ENCODE peak calls at places on chromosomes 2 and 18, in six cellular contexts. J is AG09319, S is HuH-7.5, D is T-helper 2 cell, A is GDM1, Y is kidney tubule cell. Z is an unnamed sample.

GRCh38 chr18:58674863-58675472 is 3.7 kb downstream of the MALT1 start:
- DNase-seq in A (no peak), D (no peak), J (no peak), S (no peak), Y (no peak), Z (no peak)

GRCh38 chr2:241357531-241357930 is 1.4 kb downstream of the FARP2 start:
- DNase-seq in Y (no peak), J (no peak), D (no peak), S (no peak), A (no peak), Z (no peak)

GRCh38 chr2:53842891-53843290 is 16.9 kb downstream of the GPR75 start:
- DNase-seq in S (no peak), Y (no peak), D (no peak), J (no peak), A (no peak), Z (no peak)

GRCh38 chr2:205852457-205852856 is 170.2 kb downstream of the NRP2 start:
- DNase-seq in S (no peak), J (no peak), Y (no peak), A (no peak), D (no peak), Z (no peak)

GRCh38 chr2:120737802-120738516 is 2.3 kb downstream of the GLI2 start:
- DNase-seq in S (no peak), D (no peak), A (no peak), Y (peak; percentile 19), J (no peak), Z (no peak)

GRCh38 chr2:67290451-67290991 is 106.6 kb upstream of the ETAA1 start:
- DNase-seq in D (no peak), A (no peak), S (no peak), Y (peak; percentile 97), J (peak; percentile 71), Z (no peak)

GRCh38 chr2:195763866-195764265 is 106.8 kb downstream of the SLC39A10 start:
- DNase-seq in J (no peak), Y (no peak), A (no peak), D (no peak), S (no peak), Z (no peak)

GRCh38 chr2:86787701-86788100 is 3.0 kb downstream of the CD8A start:
- DNase-seq in S (no peak), A (peak; percentile 4), Y (no peak), J (no peak), D (no peak), Z (no peak)

GRCh38 chr2:192195548-192196418 is 1.1 kb upstream of the TMEFF2 start:
- DNase-seq in Y (peak; percentile 26), J (no peak), S (peak; percentile 31), A (peak; percentile 4), D (no peak), Z (no peak)

GRCh38 chr2:205903549-205904129 is 182.3 kb downstream of the INO80D start:
- DNase-seq in S (peak; percentile 54), A (no peak), J (no peak), Y (peak; percentile 60), D (no peak), Z (no peak)

GRCh38 chr2:101406867-101407266 is 19.6 kb upstream of the CREG2 start:
- DNase-seq in S (no peak), J (peak; percentile 56), Y (peak; percentile 58), D (no peak), A (peak; percentile 33), Z (no peak)

GRCh38 chr2:226477221-226478120 is 322.1 kb downstream of the IRS1 start:
- DNase-seq in J (no peak), S (no peak), Y (no peak), A (no peak), D (no peak), Z (no peak)

GRCh38 chr2:236028066-236028465 is 140.1 kb downstream of the GBX2 start:
- DNase-seq in J (no peak), S (no peak), D (no peak), A (no peak), Y (no peak), Z (no peak)

GRCh38 chr18:57943723-57944122 is 100.3 kb upstream of the NEDD4L start:
- DNase-seq in S (no peak), D (no peak), A (no peak), J (no peak), Y (no peak), Z (no peak)

Z was measured in CD8-positive, alpha-beta memory T cell.